ENCODE peak calls at places on chromosomes 1 and 21, in ten cellular contexts. T, H, R, I, P, Q, W, L, C and F are unnamed samples.

GRCh38 chr1:53069663-53070327 is 7.8 kb downstream of the PODN start:
- DNase-seq in R (no peak), W (no peak), C (no peak), I (no peak), H (no peak), P (no peak), T (no peak), Q (peak), L (no peak), F (peak)

GRCh38 chr1:230744382-230744781 is 2.8 kb upstream of the CAPN9 start:
- DNase-seq in H (no peak), I (no peak), T (no peak), Q (no peak), C (no peak), L (peak), R (no peak), P (peak), W (no peak), F (no peak)

GRCh38 chr1:32525053-32525452 is 14.2 kb upstream of the ZBTB8A start:
- DNase-seq in W (no peak), P (no peak), R (no peak), I (no peak), H (no peak), L (no peak), T (no peak), Q (no peak), C (no peak), F (no peak)

GRCh38 chr1:23575226-23575810 is 16.0 kb upstream of the ID3 start:
- DNase-seq in H (no peak), L (no peak), W (no peak), C (no peak), R (no peak), P (no peak), T (no peak), Q (no peak), I (no peak), F (no peak)

GRCh38 chr21:15277498-15277897 is 212.7 kb upstream of the NRIP1 start:
- DNase-seq in W (no peak), T (no peak), P (no peak), I (no peak), Q (no peak), H (no peak), L (no peak), R (no peak), C (no peak), F (no peak)

GRCh38 chr1:245621589-245621988 is 466.8 kb downstream of the KIF26B start:
- DNase-seq in T (no peak), C (no peak), W (no peak), I (no peak), Q (no peak), R (no peak), P (no peak), L (no peak), H (no peak), F (no peak)

GRCh38 chr1:81799939-81800740 is 594 bp upstream of the ADGRL2 start:
- DNase-seq in Q (no peak), P (no peak), T (peak), I (peak), C (peak), W (no peak), L (peak), H (no peak), R (peak), F (no peak)

GRCh38 chr1:179082308-179083030 is 599 bp downstream of the TOR3A start:
- DNase-seq in T (peak), P (no peak), Q (peak), W (peak), I (peak), L (no peak), R (peak), H (no peak), C (peak), F (peak)

GRCh38 chr1:117673405-117673804 is 67.6 kb downstream of the TENT5C start:
- DNase-seq in L (peak), H (no peak), T (no peak), P (peak), C (no peak), Q (no peak), R (no peak), W (no peak), I (no peak), F (no peak)

GRCh38 chr21:27425574-27425973 is 458.7 kb upstream of the ADAMTS5 start:
- DNase-seq in W (no peak), Q (no peak), H (no peak), L (peak), P (no peak), R (no peak), T (no peak), C (no peak), I (peak), F (no peak)

GRCh38 chr1:202351725-202352124 is 3.2 kb downstream of the PPP1R12B start:
- DNase-seq in I (no peak), P (no peak), R (no peak), Q (no peak), W (no peak), L (peak), C (no peak), T (no peak), H (no peak), F (no peak)

GRCh38 chr1:218904401-218904800 is 269.3 kb upstream of the LYPLAL1 start:
- DNase-seq in R (no peak), T (no peak), W (no peak), Q (no peak), I (no peak), L (no peak), H (peak), C (no peak), P (no peak), F (no peak)

GRCh38 chr1:113860891-113861290 is 10.6 kb downstream of the PTPN22 start:
- DNase-seq in H (peak), Q (no peak), R (no peak), P (peak), T (no peak), W (no peak), L (peak), I (peak), C (no peak), F (no peak)

GRCh38 chr1:208208132-208208487 is 36.1 kb downstream of the PLXNA2 start:
- DNase-seq in I (no peak), C (no peak), L (no peak), H (no peak), T (no peak), W (no peak), R (no peak), Q (no peak), P (no peak), F (no peak)

GRCh38 chr1:112716133-112716720 is 1.1 kb upstream of the PPM1J start:
- DNase-seq in L (peak), Q (peak), C (peak), W (peak), R (peak), H (peak), P (no peak), T (peak), I (peak), F (peak)

GRCh38 chr1:177945943-177946650 is 23.8 kb downstream of the SEC16B start:
- DNase-seq in R (peak), P (no peak), I (peak), H (no peak), T (peak), Q (no peak), C (no peak), L (peak), W (no peak), F (peak)

GRCh38 chr1:147243228-147243685 is 773 bp downstream of the CHD1L start:
- DNase-seq in H (no peak), Q (no peak), R (peak), T (peak), W (peak), L (no peak), P (no peak), C (no peak), I (peak), F (no peak)

GRCh38 chr1:81662913-81663526 is 137.7 kb upstream of the ADGRL2 start:
- DNase-seq in P (no peak), H (no peak), W (no peak), L (no peak), C (no peak), T (no peak), R (no peak), I (no peak), Q (no peak), F (no peak)

GRCh38 chr1:22143065-22143514 is at the start of gene WNT4:
- DNase-seq in Q (peak), I (peak), L (no peak), R (peak), T (no peak), C (no peak), W (no peak), P (no peak), H (no peak), F (peak)

GRCh38 chr1:66300986-66301451 is 232.9 kb upstream of the SGIP1 start:
- DNase-seq in C (no peak), Q (peak), R (no peak), W (peak), L (peak), H (peak), I (no peak), T (no peak), P (no peak), F (peak)

GRCh38 chr1:32345289-32345827 is 9.3 kb upstream of the MARCKSL1 start:
- DNase-seq in I (no peak), Q (no peak), C (no peak), R (no peak), P (no peak), H (no peak), L (peak), T (peak), W (no peak), F (no peak)

GRCh38 chr21:31593161-31593560 is 66.3 kb upstream of the SOD1 start:
- DNase-seq in H (no peak), C (no peak), L (no peak), W (no peak), T (no peak), R (no peak), Q (no peak), I (no peak), P (no peak), F (no peak)

GRCh38 chr1:67256291-67257172 is 51.1 kb upstream of the IL12RB2 start:
- DNase-seq in H (no peak), L (peak), W (no peak), C (no peak), R (peak), P (no peak), T (no peak), Q (no peak), I (no peak), F (no peak)

GRCh38 chr1:18041107-18041506 is 66.5 kb upstream of the IGSF21 start:
- DNase-seq in P (no peak), C (no peak), W (no peak), T (peak), R (no peak), Q (no peak), L (no peak), H (no peak), I (no peak), F (no peak)

GRCh38 chr1:15067148-15067547 is 86.4 kb upstream of the TMEM51 start:
- DNase-seq in W (no peak), R (no peak), C (no peak), P (no peak), L (no peak), I (no peak), H (no peak), Q (no peak), T (no peak), F (no peak)

GRCh38 chr1:32765561-32766327 is 51.4 kb downstream of the YARS1 start:
- DNase-seq in H (no peak), T (no peak), R (peak), W (no peak), I (no peak), Q (no peak), L (no peak), P (no peak), C (no peak), F (no peak)

GRCh38 chr1:34316773-34317172 is 140.1 kb downstream of the C1orf94 start:
- DNase-seq in L (no peak), Q (no peak), P (no peak), H (no peak), R (no peak), W (no peak), T (no peak), C (no peak), I (no peak), F (no peak)

GRCh38 chr1:167199656-167200055 is 21.0 kb upstream of the POU2F1 start:
- DNase-seq in P (no peak), W (no peak), Q (no peak), R (no peak), C (no peak), H (no peak), T (no peak), L (no peak), I (no peak), F (no peak)

GRCh38 chr1:115052454-115053083 is 22.9 kb downstream of the TSHB start:
- DNase-seq in H (peak), T (peak), P (no peak), Q (peak), C (no peak), L (peak), R (peak), I (no peak), W (peak), F (peak)

GRCh38 chr1:36775716-36776115 is 258.6 kb downstream of the GRIK3 start:
- DNase-seq in T (no peak), C (peak), W (no peak), H (no peak), Q (no peak), L (no peak), R (no peak), I (no peak), P (no peak), F (no peak)

GRCh38 chr1:28770601-28771165 is 33.9 kb downstream of the YTHDF2 start:
- DNase-seq in L (no peak), I (no peak), H (no peak), W (no peak), T (no peak), C (no peak), Q (no peak), R (no peak), P (no peak), F (no peak)

GRCh38 chr1:9849691-9850441 is 26.1 kb upstream of the CLSTN1 start:
- DNase-seq in C (peak), T (no peak), W (no peak), I (no peak), H (no peak), Q (no peak), P (no peak), R (no peak), L (no peak), F (no peak)

GRCh38 chr1:205324781-205325180 is 3.2 kb upstream of the NUAK2 start:
- DNase-seq in P (no peak), L (no peak), T (no peak), Q (no peak), W (no peak), I (no peak), R (peak), C (no peak), H (peak), F (no peak)

GRCh38 chr1:228006034-228006792 is 585 bp upstream of the WNT3A start:
- DNase-seq in P (no peak), W (peak), T (no peak), L (no peak), C (no peak), H (no peak), I (no peak), Q (no peak), R (no peak), F (no peak)

GRCh38 chr1:31670583-31670944 is 25.9 kb upstream of the PEF1 start:
- DNase-seq in I (no peak), W (no peak), T (no peak), L (peak), P (no peak), C (no peak), Q (no peak), R (no peak), H (no peak), F (no peak)

GRCh38 chr1:50983403-50983802 is 13.4 kb downstream of the CDKN2C start:
- DNase-seq in L (no peak), W (no peak), Q (no peak), H (no peak), P (no peak), R (no peak), T (no peak), I (no peak), C (no peak), F (no peak)